ENCODE peak calls at places on chromosomes 13 and 19, in five cellular contexts. R is activated naive CD8-positive, alpha-beta T cell treated with anti-CD3 and anti-CD28 coated beads for 36 hours; L is GM10248; F is AG10803; G is astrocyte of the hippocampus. C is an unnamed sample.

GRCh38 chr13:102816633-102817032 is 17.7 kb downstream of the BIVM start:
- DNase-seq in R (no peak), L (no peak), F (peak), G (no peak), C (no peak)

GRCh38 chr19:33796164-33797100 is at the start of gene KCTD15:
- DNase-seq in R (peak), L (no peak), F (peak), G (peak), C (no peak)

GRCh38 chr13:114022876-114023275 is 49.0 kb upstream of the C13orf46 start:
- DNase-seq in R (no peak), L (no peak), F (no peak), G (no peak), C (no peak)

GRCh38 chr19:49421039-49421877 is 2.0 kb downstream of the PTH2 start:
- DNase-seq in R (peak), L (no peak), F (peak), G (peak), C (no peak)

GRCh38 chr13:108897955-108898354 is 268.5 kb downstream of the MYO16 start:
- DNase-seq in R (peak), L (no peak), F (peak), G (no peak), C (no peak)

GRCh38 chr19:35704218-35704617 is at the start of gene ZBTB32:
- DNase-seq in R (no peak), L (no peak), F (peak), G (peak), C (no peak)

GRCh38 chr19:38683393-38684077 is 36.1 kb downstream of the ACTN4 start:
- DNase-seq in R (peak), L (no peak), F (peak), G (peak), C (peak)

GRCh38 chr19:11203194-11204075 is 6.1 kb upstream of the KANK2 start:
- DNase-seq in R (peak), L (peak), F (peak), G (peak), C (peak)

GRCh38 chr19:13153627-13154240 is 3.5 kb downstream of the IER2 start:
- DNase-seq in R (peak), L (no peak), F (peak), G (peak), C (no peak)

GRCh38 chr13:112793545-112794445 is 104.0 kb downstream of the ATP11A start:
- DNase-seq in R (no peak), L (no peak), F (no peak), G (no peak), C (no peak)

GRCh38 chr19:12766051-12766521 is 9.3 kb downstream of the HOOK2 start:
- DNase-seq in R (peak), L (peak), F (peak), G (peak), C (no peak)

GRCh38 chr13:49052801-49053200 is 77.1 kb downstream of the FNDC3A start:
- DNase-seq in R (no peak), L (no peak), F (no peak), G (no peak), C (no peak)

GRCh38 chr13:34124912-34125311 is 307.0 kb downstream of the RFC3 start:
- DNase-seq in R (no peak), L (no peak), F (no peak), G (no peak), C (no peak)

GRCh38 chr19:49677232-49677881 is at the start of gene PRMT1:
- DNase-seq in R (peak), L (no peak), F (no peak), G (peak), C (no peak)

GRCh38 chr19:30338878-30339623 is 33.1 kb upstream of the ZNF536 start:
- DNase-seq in R (no peak), L (no peak), F (no peak), G (no peak), C (no peak)

GRCh38 chr19:44745386-44745831 is 3.1 kb upstream of the BCL3 start:
- DNase-seq in R (no peak), L (no peak), F (peak), G (peak), C (no peak)

GRCh38 chr19:44260343-44260681 is 626 bp downstream of the ZNF233 start:
- DNase-seq in R (no peak), L (peak), F (no peak), G (no peak), C (no peak)

GRCh38 chr19:51687791-51688664 is 5.1 kb upstream of the SPACA6 start:
- DNase-seq in R (no peak), L (peak), F (peak), G (peak), C (no peak)

GRCh38 chr13:37306778-37307544 is 201.5 kb upstream of the CSNK1A1L start:
- DNase-seq in R (no peak), L (no peak), F (peak), G (peak), C (no peak)

GRCh38 chr13:105642511-105642958 is 892.9 kb downstream of the EFNB2 start:
- DNase-seq in R (no peak), L (no peak), F (no peak), G (peak), C (no peak)

GRCh38 chr19:47697863-47698609 is 15.2 kb upstream of the EHD2 start:
- DNase-seq in R (peak), L (peak), F (peak), G (peak), C (peak)

GRCh38 chr13:23889598-23890224 is 511 bp upstream of the MIPEP start:
- DNase-seq in R (no peak), L (no peak), F (peak), G (peak), C (no peak)

GRCh38 chr19:49106648-49107135 is 7.5 kb upstream of the LIN7B start:
- DNase-seq in R (peak), L (no peak), F (peak), G (peak), C (peak)

GRCh38 chr19:48194041-48194871 is 23.8 kb downstream of the ZSWIM9 start:
- DNase-seq in R (no peak), L (peak), F (no peak), G (peak), C (no peak)

GRCh38 chr19:15782211-15782610 is 5.2 kb upstream of the OR10H5 start:
- DNase-seq in R (no peak), L (no peak), F (no peak), G (no peak), C (no peak)

GRCh38 chr13:83549671-83550070 is 332.6 kb downstream of the SLITRK1 start:
- DNase-seq in R (no peak), L (no peak), F (no peak), G (no peak), C (no peak)

GRCh38 chr13:40777166-40777956 is 6.4 kb upstream of the MRPS31 start:
- DNase-seq in R (peak), L (peak), F (peak), G (peak), C (no peak)

GRCh38 chr13:98175823-98176222 is 1.2 kb downstream of the RNF113B start:
- DNase-seq in R (no peak), L (no peak), F (peak), G (peak), C (no peak)

GRCh38 chr19:53037101-53038097 is 7.1 kb upstream of the ERVV-2 start:
- DNase-seq in R (peak), L (peak), F (peak), G (peak), C (no peak)

GRCh38 chr19:53772943-53773342 is 51.2 kb downstream of the NLRP12 start:
- DNase-seq in R (peak), L (no peak), F (peak), G (peak), C (peak)

GRCh38 chr13:48731957-48732569 is 78.3 kb downstream of the CYSLTR2 start:
- DNase-seq in R (peak), L (peak), F (peak), G (no peak), C (peak)

C was measured in stimulated activated CD8-positive, alpha-beta memory T cell treated with anti-CD3 and anti-CD28 coated beads, Interleukin-12 subunit alpha, Interleukin-12 subunit beta, amount 100 ng/mL, for 1 hour.